ENCODE peak calls at places on chromosomes 11 and 22, in five cellular contexts. V, D, Z, S and T are unnamed samples.

GRCh38 chr11:66262191-66262590 is 6.2 kb upstream of the RAB1B start:
- DNase-seq in V (no peak), D (no peak), Z (no peak), S (no peak), T (no peak)

GRCh38 chr11:48050304-48050703 is 69.9 kb downstream of the PTPRJ start:
- DNase-seq in V (no peak), D (no peak), Z (no peak), S (no peak), T (no peak)

GRCh38 chr22:19121631-19122142 is 525 bp downstream of the DGCR2 start:
- DNase-seq in V (peak; percentile 26), D (peak; percentile 88), Z (no peak), S (peak; percentile 54), T (peak; percentile 61)

GRCh38 chr11:8065031-8065430 is 16.0 kb upstream of the TUB start:
- DNase-seq in V (no peak), D (no peak), Z (no peak), S (no peak), T (no peak)

GRCh38 chr11:76657139-76657823 is 13.3 kb downstream of the LRRC32 start:
- DNase-seq in V (no peak), D (peak; percentile 39), Z (no peak), S (no peak), T (no peak)

GRCh38 chr11:57379732-57380131 is 1.2 kb downstream of the PRG3 start:
- DNase-seq in V (no peak), D (no peak), Z (peak; percentile 26), S (no peak), T (no peak)

GRCh38 chr11:68146704-68147474 is 25.7 kb upstream of the CHKA start:
- DNase-seq in V (no peak), D (peak; percentile 82), Z (peak; percentile 26), S (peak; percentile 65), T (no peak)

GRCh38 chr11:88103337-88104206 is 71.7 kb downstream of the RAB38 start:
- DNase-seq in V (no peak), D (peak; percentile 73), Z (peak; percentile 64), S (peak; percentile 66), T (no peak)

GRCh38 chr22:31926969-31927368 is 17.4 kb upstream of the YWHAH start:
- DNase-seq in V (no peak), D (peak; percentile 83), Z (no peak), S (peak; percentile 65), T (no peak)

GRCh38 chr11:59706518-59707285 is 6.9 kb downstream of the OR10V1 start:
- DNase-seq in V (no peak), D (no peak), Z (peak; percentile 88), S (no peak), T (no peak)

GRCh38 chr11:113377606-113378005 is 10.0 kb upstream of the ANKK1 start:
- DNase-seq in V (no peak), D (no peak), Z (peak; percentile 52), S (no peak), T (no peak)

GRCh38 chr11:46675288-46675851 is 25.0 kb downstream of the ARHGAP1 start:
- DNase-seq in V (peak; percentile 57), D (peak; percentile 86), Z (peak; percentile 72), S (no peak), T (no peak)

GRCh38 chr22:28438183-28438778 is 241.4 kb downstream of the TTC28 start:
- DNase-seq in V (no peak), D (no peak), Z (no peak), S (no peak), T (no peak)

GRCh38 chr22:35065796-35066218 is at the start of gene ISX:
- DNase-seq in V (no peak), D (no peak), Z (no peak), S (no peak), T (no peak)

GRCh38 chr11:107689317-107690202 is 22.3 kb downstream of the SLN start:
- DNase-seq in V (peak; percentile 51), D (peak; percentile 89), Z (peak; percentile 64), S (peak; percentile 74), T (peak; percentile 39)

GRCh38 chr11:33043221-33043833 is 4.0 kb downstream of the TCP11L1 start:
- DNase-seq in V (no peak), D (no peak), Z (no peak), S (no peak), T (no peak)

GRCh38 chr22:46534901-46535630 is 2.4 kb downstream of the CELSR1 start:
- DNase-seq in V (no peak), D (no peak), Z (no peak), S (no peak), T (no peak)

GRCh38 chr22:43827336-43827735 is 15.2 kb upstream of the EFCAB6 start:
- DNase-seq in V (no peak), D (no peak), Z (no peak), S (no peak), T (no peak)

GRCh38 chr22:43829448-43829821 is 17.3 kb upstream of the EFCAB6 start:
- DNase-seq in V (no peak), D (no peak), Z (no peak), S (peak; percentile 89), T (no peak)

GRCh38 chr22:43827926-43828710 is 16.0 kb upstream of the EFCAB6 start:
- DNase-seq in V (no peak), D (no peak), Z (no peak), S (no peak), T (no peak)

GRCh38 chr22:43829904-43830851 is 18.1 kb upstream of the EFCAB6 start:
- DNase-seq in V (peak; percentile 70), D (no peak), Z (peak; percentile 69), S (peak; percentile 41), T (no peak)

GRCh38 chr22:43828711-43829447 is 16.8 kb upstream of the EFCAB6 start:
- DNase-seq in V (peak; percentile 65), D (no peak), Z (peak; percentile 87), S (peak; percentile 80), T (no peak)
- TF ChIP-seq CTCF in V (no peak), D (no peak), Z (no peak), S (peak; percentile 50), T (no peak)

GRCh38 chr11:110434952-110435779 is 5.4 kb downstream of the FDX1 start:
- DNase-seq in V (no peak), D (no peak), Z (no peak), S (no peak), T (no peak)
- TF ChIP-seq CTCF in V (no peak), D (no peak), Z (peak; percentile 22), S (peak; percentile 38), T (no peak)

GRCh38 chr11:73359930-73360742 is 16.1 kb upstream of the RELT start:
- DNase-seq in V (no peak), D (no peak), Z (peak; percentile 54), S (peak; percentile 84), T (no peak)
- TF ChIP-seq CTCF in V (no peak), D (peak; percentile 6), Z (peak; percentile 34), S (peak; percentile 87), T (no peak)

DNA sequence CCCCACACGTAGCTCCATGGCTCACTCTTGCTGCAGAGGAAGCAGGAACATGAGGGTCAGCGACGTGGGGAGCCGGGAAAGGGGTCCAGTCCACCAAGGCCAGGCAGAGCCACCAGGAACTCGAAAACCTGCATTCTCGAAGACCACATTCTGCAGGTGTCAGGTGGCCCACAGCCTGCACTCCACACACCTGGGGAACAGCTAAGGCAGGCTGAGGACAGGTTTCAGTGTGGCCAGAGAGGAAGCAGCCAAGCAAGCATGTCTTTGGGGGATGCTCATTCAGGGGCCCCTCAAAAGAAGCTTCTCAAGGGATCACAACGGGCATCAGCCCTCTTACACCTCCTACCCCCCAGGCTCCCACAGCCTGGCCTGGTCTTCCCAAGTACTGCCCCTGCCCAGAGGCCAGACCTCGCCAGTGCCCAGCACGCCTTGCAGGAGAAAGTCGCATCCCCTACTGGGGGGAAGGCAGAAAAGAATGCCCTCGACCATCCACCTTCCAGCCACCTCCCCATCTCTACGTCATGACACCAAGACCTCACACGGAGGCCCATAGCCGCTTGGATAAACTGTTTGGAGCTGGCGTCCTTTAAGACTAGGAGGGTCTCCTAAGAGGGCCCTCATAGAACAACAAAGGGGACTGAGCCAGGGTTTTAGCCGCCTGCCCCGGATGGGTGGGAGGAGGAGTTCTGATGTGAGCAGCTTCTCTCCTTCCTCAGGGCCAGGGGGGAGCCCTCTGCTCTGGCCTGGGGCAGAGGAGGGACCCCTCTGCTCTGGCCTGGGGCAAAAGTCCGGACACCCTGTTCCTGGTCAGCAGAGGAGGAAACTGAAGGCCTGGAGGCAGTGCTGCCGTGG is 2.9 kb downstream of the CSNK1E start:
- DNase-seq in V (no peak), D (no peak), Z (peak; percentile 61), S (no peak), T (no peak)
- TF ChIP-seq CTCF in V (no peak), D (no peak), Z (no peak), S (no peak), T (no peak)

GRCh38 chr11:20443596-20443995 is 56.1 kb downstream of the PRMT3 start:
- DNase-seq in V (no peak), D (no peak), Z (peak; percentile 37), S (no peak), T (no peak)
- TF ChIP-seq CTCF in V (peak; percentile 20), D (peak; percentile 22), Z (peak; percentile 44), S (peak; percentile 50), T (no peak)